ENCODE peak calls at places on chromosome 12, in seven cellular contexts. W is Caco-2; D is cardiac muscle cell; X is small intestine; S is CD8-positive, alpha-beta T cell; M is lower lobe of right lung; H is uterus. E is an unnamed sample. For H3K4me1, the result is how much of the 10 kb centered on the place peaks cover.

GRCh38 chr12:401235-402126 is at the start of gene CCDC77:
- DNase-seq in W (peak), H (peak), D (peak), X (peak), S (peak), M (peak), E (peak)

GRCh38 chr12:72511906-72512305 is 239.7 kb downstream of the TRHDE start:
- DNase-seq in M (no peak), W (no peak), H (no peak), X (no peak), D (peak), S (no peak), E (no peak)

GRCh38 chr12:21618566-21618965 is 13.9 kb upstream of the GYS2 start:
- DNase-seq in H (no peak), X (no peak), M (no peak), D (no peak), S (no peak), W (no peak), E (no peak)

GRCh38 chr12:76250256-76250655 is 98.0 kb downstream of the BBS10 start:
- DNase-seq in M (no peak), H (no peak), X (no peak), S (no peak), D (no peak), W (no peak), E (peak)

GRCh38 chr12:14272954-14273910 is 92.2 kb upstream of the ATF7IP start:
- DNase-seq in M (no peak), X (no peak), D (no peak), H (no peak), W (no peak), S (no peak), E (no peak)

GRCh38 chr12:48004941-48005749 is 869 bp upstream of the COL2A1 start:
- DNase-seq in D (no peak), M (no peak), S (no peak), W (peak), X (no peak), H (no peak), E (no peak)

GRCh38 chr12:108973753-108974152 is 47.1 kb downstream of the SVOP start:
- DNase-seq in S (no peak), H (no peak), M (no peak), X (no peak), D (no peak), W (no peak), E (no peak)

GRCh38 chr12:94149781-94150482 is 1.6 kb downstream of the PLXNC1 start:
- DNase-seq in W (no peak), M (peak), X (no peak), S (no peak), D (peak), H (peak), E (no peak)

GRCh38 chr12:91777268-91777997 is 368.2 kb downstream of the BTG1 start:
- DNase-seq in H (no peak), X (no peak), D (no peak), S (no peak), M (no peak), W (no peak), E (no peak)

GRCh38 chr12:88960213-88960878 is 380.1 kb upstream of the KITLG start:
- DNase-seq in S (no peak), M (no peak), X (no peak), W (peak), H (no peak), D (peak), E (no peak)

GRCh38 chr12:131862994-131863710 is 31.3 kb upstream of the ULK1 start:
- DNase-seq in W (no peak), H (no peak), X (no peak), S (no peak), M (no peak), D (peak), E (no peak)

GRCh38 chr12:117457189-117457588 is 95.8 kb upstream of the NOS1 start:
- DNase-seq in X (no peak), M (no peak), H (no peak), S (no peak), D (no peak), W (no peak), E (no peak)

GRCh38 chr12:72271741-72272661 is at the start of gene TRHDE:
- DNase-seq in X (peak), W (no peak), S (no peak), H (peak), D (peak), M (peak), E (no peak)

GRCh38 chr12:93223440-93224426 is 154.0 kb upstream of the NUDT4 start:
- DNase-seq in D (peak), S (no peak), M (no peak), W (no peak), H (no peak), X (peak), E (peak)

GRCh38 chr12:107622005-107622404 is 63.6 kb upstream of the PWP1 start:
- DNase-seq in M (no peak), S (no peak), X (peak), D (peak), H (no peak), W (no peak), E (no peak)

GRCh38 chr12:26271889-26272492 is 76.6 kb downstream of the SSPN start:
- DNase-seq in D (peak), W (no peak), S (no peak), M (peak), X (peak), H (peak), E (no peak)

GRCh38 chr12:72036393-72036792 is 97.7 kb downstream of the TPH2 start:
- DNase-seq in H (no peak), X (no peak), M (no peak), W (no peak), S (no peak), D (no peak), E (no peak)

GRCh38 chr12:96878704-96879103 is 28.4 kb upstream of the NEDD1 start:
- DNase-seq in X (no peak), S (no peak), D (peak), H (no peak), W (no peak), M (no peak), E (no peak)

GRCh38 chr12:99752740-99753139 is 105.2 kb downstream of the GARIN6 start:
- DNase-seq in H (no peak), X (no peak), W (no peak), S (no peak), D (no peak), M (no peak), E (no peak)

GRCh38 chr12:75623631-75624118 is 112.3 kb upstream of the KRR1 start:
- DNase-seq in S (no peak), M (no peak), H (no peak), D (peak), X (no peak), W (peak), E (no peak)

GRCh38 chr12:48980953-48981756 is 3.0 kb downstream of the WNT1 start:
- DNase-seq in S (no peak), H (no peak), X (peak), M (peak), W (peak), D (no peak), E (no peak)

GRCh38 chr12:24491968-24492367 is 456.9 kb downstream of the BCAT1 start:
- DNase-seq in D (no peak), H (no peak), S (no peak), M (no peak), X (no peak), W (no peak), E (no peak)

GRCh38 chr12:28443337-28443736 is 253.1 kb downstream of the CCDC91 start:
- DNase-seq in H (no peak), S (no peak), M (no peak), D (no peak), W (no peak), X (no peak), E (no peak)

GRCh38 chr12:76755829-76756379 is 8.0 kb upstream of the ZDHHC17 start:
- DNase-seq in X (no peak), H (no peak), W (no peak), D (no peak), M (no peak), S (no peak), E (no peak)

GRCh38 chr12:92912052-92912451 is 17.0 kb downstream of the EEA1 start:
- DNase-seq in M (no peak), X (no peak), D (no peak), W (no peak), H (no peak), S (no peak), E (no peak)

GRCh38 chr12:75766263-75767160 is 255.1 kb upstream of the KRR1 start:
- DNase-seq in W (peak), X (no peak), H (no peak), M (no peak), D (peak), S (no peak), E (no peak)

GRCh38 chr12:107929436-107929835 is 154.9 kb downstream of the ASCL4 start:
- DNase-seq in W (no peak), M (no peak), D (peak), H (no peak), S (no peak), X (peak), E (peak)

GRCh38 chr12:124625867-124626675 is 58.7 kb upstream of the NCOR2 start:
- DNase-seq in H (peak), W (peak), D (peak), M (peak), X (peak), S (no peak), E (peak)

GRCh38 chr12:41365653-41366131 is 177.6 kb downstream of the PDZRN4 start:
- DNase-seq in D (no peak), H (no peak), M (no peak), W (no peak), S (no peak), X (no peak), E (no peak)

GRCh38 chr12:49909826-49910225 is 6.1 kb upstream of the FAIM2 start:
- DNase-seq in X (no peak), M (peak), D (peak), S (no peak), W (peak), H (no peak), E (no peak)

GRCh38 chr12:54374555-54375257 is 9.8 kb downstream of the ZNF385A start:
- DNase-seq in S (no peak), H (peak), W (no peak), X (no peak), D (no peak), M (no peak), E (no peak)

GRCh38 chr12:101719566-101719965 is 19.7 kb downstream of the SYCP3 start:
- DNase-seq in D (no peak), M (no peak), X (peak), S (no peak), H (no peak), W (no peak), E (no peak)

GRCh38 chr12:26848156-26848825 is 15.3 kb upstream of the ITPR2 start:
- DNase-seq in H (no peak), X (no peak), D (peak), S (no peak), W (no peak), M (no peak), E (no peak)

GRCh38 chr12:103503546-103504480 is 8.0 kb upstream of the C12orf42 start:
- DNase-seq in H (no peak), M (peak), D (no peak), W (no peak), X (peak), S (peak), E (no peak)

GRCh38 chr12:19954163-19954562 is 414.2 kb upstream of the PDE3A start:
- DNase-seq in M (no peak), S (no peak), D (no peak), H (no peak), X (no peak), W (no peak), E (no peak)
- H3K4me1 ChIP-seq in M (under half), S (under half), D (under half), H (under half), X (under half), W (under half), E (under half)

DNA sequence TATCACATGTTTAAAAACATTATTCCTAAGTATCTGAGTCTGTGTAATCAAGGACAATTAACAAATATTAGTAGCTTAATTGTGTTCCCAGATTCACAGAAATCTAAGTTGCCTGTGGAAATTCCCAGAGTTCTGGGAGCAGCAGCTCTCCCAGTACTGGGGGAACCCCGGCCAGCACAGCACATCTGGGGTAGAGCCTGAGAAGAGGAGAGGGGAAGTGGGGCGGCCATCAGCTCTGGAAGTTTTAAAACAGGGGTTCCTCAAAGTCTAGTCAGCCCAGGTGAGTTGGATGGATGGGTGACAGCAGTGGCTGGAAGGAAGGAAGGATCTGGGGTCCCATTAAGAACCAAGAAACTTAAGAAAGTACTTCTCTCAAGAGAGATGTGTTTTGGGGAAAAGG is 24.5 kb downstream of the PRICKLE1 start:
- DNase-seq in W (no peak), S (no peak), X (no peak), D (no peak), H (no peak), M (no peak), E (no peak)
- H3K4me3 ChIP-seq in W (no peak), S (no peak), X (no peak), D (no peak), H (no peak), M (no peak), E (no peak)

GRCh38 chr12:113475451-113476085 is 3.9 kb upstream of the LHX5 start:
- DNase-seq in X (no peak), D (no peak), M (no peak), W (no peak), S (no peak), H (no peak), E (no peak)

GRCh38 chr12:113477842-113478215 is 6.2 kb upstream of the LHX5 start:
- DNase-seq in M (no peak), D (no peak), H (no peak), S (no peak), W (no peak), X (no peak), E (no peak)

GRCh38 chr12:113476093-113476986 is 4.7 kb upstream of the LHX5 start:
- DNase-seq in H (no peak), M (no peak), S (no peak), X (no peak), D (no peak), W (no peak), E (no peak)

GRCh38 chr12:113478351-113479011 is 6.8 kb upstream of the LHX5 start:
- DNase-seq in X (no peak), W (no peak), M (no peak), S (no peak), D (no peak), H (no peak), E (no peak)

DNA sequence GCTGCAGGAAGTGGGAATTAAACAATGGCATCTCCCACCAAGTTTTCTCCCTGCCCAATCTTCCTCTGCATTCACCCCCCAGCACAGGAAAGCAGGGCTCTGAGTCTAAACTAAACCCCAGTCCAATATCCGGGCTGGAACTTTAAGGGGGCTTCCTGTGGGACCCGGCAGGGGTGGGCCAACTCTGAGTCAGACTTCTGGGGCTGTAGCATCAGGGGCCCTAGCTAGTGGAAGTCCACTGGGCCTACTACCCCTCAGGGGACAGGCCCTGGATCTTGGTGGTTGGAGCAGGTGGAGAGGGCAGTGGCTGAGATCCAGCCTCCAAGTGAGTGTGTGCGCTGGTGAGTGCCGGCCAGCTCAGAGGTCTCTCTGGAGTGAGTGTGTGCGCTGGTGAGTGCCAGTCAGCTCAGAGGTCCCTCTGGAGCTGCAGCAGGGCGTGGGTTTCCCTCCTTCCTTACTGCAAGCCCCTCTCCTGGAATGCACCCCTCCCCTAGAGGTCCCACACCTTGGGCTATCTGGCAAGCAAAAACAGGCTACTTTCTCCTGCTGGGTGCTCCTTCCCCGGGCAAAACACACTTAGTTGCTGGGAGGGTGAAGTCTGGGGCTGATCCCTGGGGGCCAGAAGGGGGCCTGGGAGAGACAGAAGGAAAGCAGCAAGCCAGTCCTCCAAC is 5.6 kb upstream of the LHX5 start:
- DNase-seq in W (no peak), X (no peak), D (no peak), H (no peak), M (no peak), S (no peak), E (no peak)
- H3K4me1 ChIP-seq in W (under half), X (under half), D (under half), H (under half), M (under half), S (under half), E (under half)

GRCh38 chr12:67693895-67694294 is 45.4 kb downstream of the DYRK2 start:
- DNase-seq in D (no peak), S (no peak), M (no peak), H (no peak), W (no peak), X (no peak), E (no peak)

GRCh38 chr12:67698711-67699603 is 50.4 kb downstream of the DYRK2 start:
- DNase-seq in H (no peak), X (peak), W (no peak), M (no peak), D (peak), S (no peak), E (no peak)

GRCh38 chr12:67697981-67698380 is 49.4 kb downstream of the DYRK2 start:
- DNase-seq in H (no peak), S (no peak), M (no peak), X (no peak), D (no peak), W (no peak), E (no peak)

GRCh38 chr12:67695974-67696373 is 47.4 kb downstream of the DYRK2 start:
- DNase-seq in S (no peak), M (no peak), D (no peak), W (no peak), H (no peak), X (no peak), E (no peak)

DNA sequence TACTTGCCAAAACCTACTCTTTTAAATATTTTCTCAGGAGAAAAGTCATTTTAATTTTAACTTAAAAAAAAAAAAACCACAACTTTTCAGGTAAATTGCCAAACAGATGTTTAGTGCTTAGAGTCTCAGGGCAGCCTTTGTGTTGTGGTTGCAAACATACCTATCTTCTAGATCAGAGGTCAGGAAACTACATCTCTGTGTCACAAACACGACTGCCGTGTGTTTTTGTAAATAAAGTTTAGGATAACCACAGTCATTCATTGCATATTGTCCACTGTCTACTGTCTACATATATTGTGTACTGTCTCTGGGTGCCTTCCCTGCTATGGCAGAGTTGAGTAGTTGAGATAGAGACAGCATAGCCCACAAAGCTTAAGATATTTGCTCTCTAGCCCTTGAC is 48.9 kb downstream of the DYRK2 start:
- DNase-seq in S (no peak), M (no peak), W (no peak), X (no peak), D (no peak), H (no peak), E (no peak)
- H3K4me3 ChIP-seq in S (no peak), M (no peak), W (no peak), X (no peak), D (no peak), H (no peak), E (no peak)

GRCh38 chr12:122893208-122894151 is 2.4 kb downstream of the VPS37B start:
- DNase-seq in X (peak), S (no peak), H (no peak), M (peak), W (no peak), D (no peak), E (no peak)
- H3K4me1 ChIP-seq in X (under half), S (half or more), H (under half), M (half or more), W (under half), D (under half), E (half or more)

GRCh38 chr12:121794532-121795028 is 1.1 kb upstream of the RHOF start:
- DNase-seq in H (peak), W (no peak), M (no peak), S (no peak), X (no peak), D (no peak), E (no peak)
- H3K4me3 ChIP-seq in H (peak), W (peak), M (peak), S (peak), X (no peak), D (no peak), E (peak)

GRCh38 chr12:1919284-1919683 is 832 bp upstream of the CACNA2D4 start:
- DNase-seq in X (no peak), M (no peak), H (no peak), S (no peak), D (no peak), W (no peak), E (peak)
- H3K4me1 ChIP-seq in X (under half), M (under half), H (under half), S (under half), D (under half), W (under half), E (under half)

GRCh38 chr12:112340983-112341840 is 41.0 kb downstream of the HECTD4 start:
- DNase-seq in H (no peak), S (no peak), M (no peak), W (no peak), X (no peak), D (no peak), E (no peak)
- H3K4me3 ChIP-seq in H (no peak), S (no peak), M (no peak), W (no peak), X (no peak), D (no peak), E (no peak)

GRCh38 chr12:15932975-15933374 is 21.8 kb downstream of the DERA start:
- DNase-seq in D (no peak), W (no peak), X (no peak), H (no peak), S (no peak), M (no peak), E (no peak)

GRCh38 chr12:15939111-15939510 is 28.0 kb downstream of the DERA start:
- DNase-seq in S (no peak), D (no peak), H (no peak), X (no peak), M (no peak), W (no peak), E (no peak)

GRCh38 chr12:15933751-15934150 is 22.6 kb downstream of the DERA start:
- DNase-seq in W (no peak), S (no peak), H (no peak), X (no peak), M (no peak), D (no peak), E (no peak)

GRCh38 chr12:15937902-15938301 is 26.8 kb downstream of the DERA start:
- DNase-seq in X (no peak), S (no peak), M (no peak), D (no peak), W (no peak), H (no peak), E (no peak)

DNA sequence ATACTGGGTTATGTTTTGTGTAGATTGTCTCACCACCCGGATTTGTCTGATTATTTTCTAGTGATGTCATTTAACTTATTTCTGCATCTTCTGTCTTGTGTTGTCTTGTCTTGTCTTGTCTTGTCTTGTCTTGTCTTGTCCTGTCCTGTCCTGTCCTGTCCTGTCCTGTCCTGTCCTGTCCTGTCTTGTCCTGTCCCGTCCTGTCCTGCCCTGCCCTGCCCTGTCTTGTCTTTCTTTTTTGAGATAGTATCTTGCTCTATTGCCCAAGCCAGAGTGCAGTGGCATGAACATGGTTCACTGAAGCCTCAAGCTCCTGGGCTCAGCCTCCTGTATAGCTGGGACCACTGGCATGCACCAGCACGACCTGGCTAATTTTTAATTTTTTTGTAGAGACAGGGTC is 25.6 kb downstream of the DERA start:
- DNase-seq in W (no peak), S (no peak), D (no peak), X (no peak), M (no peak), H (no peak), E (no peak)
- H3K4me1 ChIP-seq in W (under half), S (under half), D (under half), X (under half), M (under half), H (under half), E (under half)

GRCh38 chr12:70609739-70610491 is 27.3 kb downstream of the PTPRB start:
- DNase-seq in S (no peak), M (peak), W (peak), D (peak), H (peak), X (peak), E (no peak)
- H3K4me3 ChIP-seq in S (no peak), M (peak), W (peak), D (peak), H (peak), X (peak), E (peak)